ENCODE peak calls at places on chromosome 21, in five cellular contexts. P, J, K, I and H are unnamed samples.

GRCh38 chr21:15820857-15821256 is 91.1 kb downstream of the USP25 start:
- DNase-seq in P (no peak), J (no peak), K (no peak), I (no peak), H (no peak)

GRCh38 chr21:23574932-23575331 is 2032.3 kb downstream of the MRPL39 start:
- DNase-seq in P (no peak), J (no peak), K (no peak), I (no peak), H (no peak)

GRCh38 chr21:29208666-29209059 is 78.2 kb downstream of the MAP3K7CL start:
- DNase-seq in P (no peak), J (no peak), K (no peak), I (peak), H (no peak)

GRCh38 chr21:41943468-41944250 is 10.2 kb downstream of the C2CD2 start:
- DNase-seq in P (peak), J (no peak), K (no peak), I (no peak), H (no peak)

GRCh38 chr21:40129809-40130208 is 262.6 kb downstream of the PCP4 start:
- DNase-seq in P (no peak), J (no peak), K (no peak), I (no peak), H (no peak)

GRCh38 chr21:16145052-16145451 is 415.3 kb downstream of the USP25 start:
- DNase-seq in P (no peak), J (no peak), K (no peak), I (no peak), H (no peak)

GRCh38 chr21:33301632-33302002 is 23.2 kb upstream of the IFNAR1 start:
- DNase-seq in P (no peak), J (no peak), K (no peak), I (no peak), H (no peak)

GRCh38 chr21:14383596-14384210 is 757 bp upstream of the HSPA13 start:
- DNase-seq in P (no peak), J (no peak), K (no peak), I (peak), H (no peak)

GRCh38 chr21:18646114-18646513 is 242.5 kb upstream of the TMPRSS15 start:
- DNase-seq in P (no peak), J (no peak), K (no peak), I (no peak), H (no peak)

GRCh38 chr21:32423320-32423719 is 10.8 kb downstream of the EVA1C start:
- DNase-seq in P (no peak), J (no peak), K (no peak), I (no peak), H (no peak)

DNA sequence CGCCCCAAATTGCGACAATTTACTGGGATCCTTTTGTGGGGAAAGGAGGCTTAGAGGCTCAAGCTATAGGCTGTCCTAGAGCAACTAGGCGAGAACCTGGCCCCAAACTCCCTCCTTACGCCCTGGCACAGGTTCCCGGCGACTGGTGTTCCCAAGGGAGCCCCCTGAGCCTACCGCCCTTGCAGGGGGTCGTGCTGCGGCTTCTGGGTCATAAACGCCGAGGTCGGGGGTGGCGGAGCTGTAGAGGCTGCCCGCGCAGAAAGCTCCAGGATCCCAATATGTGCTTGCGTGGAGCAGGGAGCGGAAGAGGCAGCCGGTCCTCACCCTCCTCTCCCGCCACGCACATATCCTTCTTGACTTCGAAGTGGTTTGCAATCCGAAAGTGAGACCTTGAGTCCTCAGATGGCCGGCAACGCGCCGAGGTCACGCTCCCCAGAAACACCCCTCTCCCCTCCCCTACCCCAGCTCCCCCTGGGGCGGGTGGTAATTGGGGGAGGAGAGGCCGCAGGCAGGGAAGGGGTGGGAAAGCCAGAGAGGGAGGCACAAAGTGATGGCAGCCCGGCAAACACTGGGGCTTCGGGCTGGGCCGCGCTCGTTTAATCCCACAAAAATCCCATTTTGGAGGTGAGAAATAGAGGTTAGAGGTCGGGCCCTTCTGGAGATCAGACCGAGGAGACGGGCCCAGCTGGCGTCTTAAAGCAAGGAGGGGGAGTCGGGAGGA is 6.2 kb downstream of the SIM2 start:
- DNase-seq in P (peak), J (peak), K (no peak), I (no peak), H (no peak)
- H3K4me3 ChIP-seq in P (no peak), J (peak), K (peak), I (no peak), H (peak)

GRCh38 chr21:38807987-38808386 is 2.3 kb downstream of the ETS2 start:
- DNase-seq in P (no peak), J (no peak), K (no peak), I (no peak), H (no peak)

GRCh38 chr21:38806153-38806941 is 618 bp downstream of the ETS2 start:
- DNase-seq in P (peak), J (peak), K (peak), I (no peak), H (peak)

GRCh38 chr21:38807481-38807880 is 1.8 kb downstream of the ETS2 start:
- DNase-seq in P (no peak), J (no peak), K (no peak), I (no peak), H (no peak)

GRCh38 chr21:38805282-38806152 is at the start of gene ETS2:
- DNase-seq in P (peak), J (peak), K (peak), I (peak), H (peak)

DNA sequence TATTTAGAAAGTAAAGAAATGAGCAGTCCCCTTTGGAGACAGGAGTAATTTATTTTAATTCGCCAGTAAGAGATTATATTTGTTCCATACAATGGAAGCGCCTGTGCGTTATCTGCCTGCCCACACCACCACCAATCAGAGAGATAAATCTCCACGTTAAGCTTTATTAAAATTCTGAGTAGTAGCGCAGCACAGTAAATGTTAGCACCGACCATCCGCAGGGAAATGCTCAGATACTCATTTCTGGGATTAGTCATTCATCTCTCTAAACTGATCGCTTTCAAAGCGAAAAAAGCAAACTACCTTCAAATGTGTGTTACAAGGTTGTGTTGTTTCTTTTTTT is 1.2 kb downstream of the ETS2 start:
- DNase-seq in P (no peak), J (no peak), K (no peak), I (no peak), H (no peak)
- H3K27ac ChIP-seq in P (peak), J (peak), K (peak), I (peak), H (peak)

DNA sequence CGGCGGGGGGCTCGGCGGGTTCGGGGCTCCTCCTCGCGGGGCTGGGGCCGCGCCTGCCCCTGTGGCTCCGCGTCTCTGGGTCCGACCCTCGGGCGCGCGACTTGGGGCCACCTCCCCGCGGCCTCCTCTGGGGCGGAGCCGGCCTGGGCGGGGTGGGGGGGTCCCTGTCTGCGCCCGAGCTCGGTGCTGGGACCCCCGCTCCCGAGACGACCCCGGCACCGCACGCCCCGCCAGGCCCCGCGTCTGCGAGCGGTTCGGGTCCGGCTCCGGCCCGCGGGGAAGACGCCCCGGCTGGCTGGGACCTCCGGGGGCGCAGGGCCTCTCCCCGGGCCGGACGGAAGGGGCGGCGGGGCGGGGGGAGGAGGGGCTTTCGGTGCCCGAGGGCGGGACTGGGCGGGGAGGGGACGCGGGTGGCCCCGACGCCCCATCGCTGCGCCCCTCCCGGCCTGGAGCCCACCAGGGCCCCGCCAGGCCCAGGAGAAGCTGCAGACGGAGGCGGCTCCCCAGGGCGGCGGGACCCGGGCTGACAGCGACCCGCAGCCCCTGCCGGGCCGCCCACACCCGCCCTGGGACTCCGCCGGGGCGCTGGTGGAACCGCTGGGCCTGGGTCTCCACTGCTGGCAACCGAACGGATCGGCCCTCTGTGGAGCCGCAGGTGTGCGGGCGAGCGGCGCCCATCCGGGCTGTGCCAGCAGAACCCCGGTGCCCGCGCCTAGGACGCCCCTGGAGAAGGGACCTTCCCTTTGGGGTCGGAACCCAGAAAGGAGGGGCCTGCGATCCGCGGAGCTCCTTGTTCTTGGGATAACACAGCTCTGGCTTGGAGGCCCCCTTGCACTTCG is 610 bp downstream of the COL6A2 start:
- DNase-seq in P (peak), J (peak), K (no peak), I (no peak), H (peak)
- H3K4me3 ChIP-seq in P (peak), J (peak), K (peak), I (peak), H (peak)

GRCh38 chr21:44920694-44921604 is at the start of gene ITGB2:
- DNase-seq in P (no peak), J (no peak), K (peak), I (no peak), H (peak)

GRCh38 chr21:44918581-44919033 is 2.1 kb downstream of the ITGB2 start:
- DNase-seq in P (no peak), J (no peak), K (peak), I (no peak), H (no peak)

GRCh38 chr21:44921928-44922327 is 1.2 kb upstream of the ITGB2 start:
- DNase-seq in P (no peak), J (no peak), K (no peak), I (no peak), H (no peak)

GRCh38 chr21:44919111-44919912 is 1.4 kb downstream of the ITGB2 start:
- DNase-seq in P (no peak), J (no peak), K (peak), I (no peak), H (no peak)

DNA sequence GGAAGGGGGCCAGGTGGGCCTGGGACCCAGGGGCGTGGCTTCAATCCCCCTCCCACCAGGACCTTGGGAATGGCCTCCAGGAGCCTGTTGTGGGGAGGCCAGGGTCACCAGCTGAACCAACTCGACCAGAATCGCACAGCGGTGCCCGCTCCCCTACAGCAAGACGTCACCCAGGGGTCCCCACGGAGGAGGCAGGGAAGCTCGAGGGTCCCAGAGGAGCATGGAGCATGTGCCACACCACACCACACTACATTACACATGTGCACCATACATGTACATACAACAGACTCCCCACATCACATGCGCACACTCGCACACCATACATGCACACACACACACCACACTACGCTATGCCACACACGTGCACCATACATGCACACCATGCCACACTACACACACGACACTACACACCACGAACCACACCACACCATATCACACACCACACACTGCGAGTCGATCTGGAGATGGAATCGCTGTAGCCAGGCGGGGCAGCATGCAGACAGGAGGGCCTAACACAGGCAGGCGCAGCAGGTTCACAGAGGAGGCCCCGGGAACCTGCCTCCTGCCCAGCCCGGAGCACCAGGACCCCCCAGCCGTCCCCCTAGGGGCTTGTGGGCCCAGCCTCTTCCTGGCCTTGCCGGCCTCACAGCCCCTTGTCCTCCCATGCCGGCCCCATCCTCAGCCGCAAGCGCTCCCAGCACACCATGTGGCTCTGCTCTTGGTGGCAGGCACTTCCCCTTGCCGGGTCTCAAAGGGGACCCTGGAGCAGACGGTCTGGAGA is 596 bp downstream of the ITGB2 start:
- DNase-seq in P (no peak), J (no peak), K (peak), I (no peak), H (no peak)
- H3K27ac ChIP-seq in P (no peak), J (no peak), K (no peak), I (no peak), H (no peak)

GRCh38 chr21:34593423-34593822 is 21.5 kb downstream of the RCAN1 start:
- DNase-seq in P (no peak), J (no peak), K (no peak), I (no peak), H (no peak)

GRCh38 chr21:34589511-34590282 is 25.2 kb downstream of the RCAN1 start:
- DNase-seq in P (no peak), J (no peak), K (no peak), I (no peak), H (no peak)

GRCh38 chr21:34592573-34592972 is 22.3 kb downstream of the RCAN1 start:
- DNase-seq in P (no peak), J (no peak), K (no peak), I (no peak), H (no peak)

GRCh38 chr21:34593954-34594531 is 20.9 kb downstream of the RCAN1 start:
- DNase-seq in P (no peak), J (peak), K (no peak), I (no peak), H (no peak)

GRCh38 chr21:34592120-34592561 is 22.8 kb downstream of the RCAN1 start:
- DNase-seq in P (no peak), J (no peak), K (peak), I (no peak), H (peak)
- H3K4me3 ChIP-seq in P (no peak), J (peak), K (no peak), I (no peak), H (no peak)

DNA sequence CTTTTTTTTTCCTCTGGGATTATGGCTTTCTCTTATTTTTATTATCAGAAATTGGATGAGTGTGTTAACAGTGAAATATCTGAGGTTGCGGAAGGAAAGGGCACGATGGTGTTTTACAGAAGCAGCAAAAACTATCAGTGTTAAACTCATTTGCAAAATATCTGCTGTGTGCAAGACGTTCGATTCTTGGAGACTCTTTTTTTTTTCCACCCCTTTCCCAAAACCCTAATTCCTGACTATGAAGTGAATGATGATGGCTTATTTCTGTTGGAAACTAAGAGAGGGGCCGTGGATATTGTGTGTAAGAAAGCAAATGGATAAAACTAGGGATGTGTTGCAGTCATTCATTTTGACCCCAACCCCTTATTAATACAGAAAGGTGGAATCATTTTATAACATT is 677 bp downstream of the NCAM2 start:
- DNase-seq in P (no peak), J (no peak), K (no peak), I (no peak), H (no peak)
- H3K27ac ChIP-seq in P (no peak), J (peak), K (peak), I (no peak), H (peak)

GRCh38 chr21:43287974-43288755 is 119.4 kb downstream of the CRYAA start:
- DNase-seq in P (no peak), J (no peak), K (peak), I (peak), H (no peak)
- H3K4me3 ChIP-seq in P (no peak), J (no peak), K (no peak), I (no peak), H (no peak)